ENCODE peak calls at places on chromosomes 1 and 21, in four cellular contexts. E is GM23338, T is tibial nerve, A is foreskin fibroblast. I is an unnamed sample.

GRCh38 chr1:36328713-36329112 is 5.3 kb upstream of the EVA1B start:
- DNase-seq in A (no peak), T (peak; percentile 43), E (no peak), I (no peak)

GRCh38 chr1:61077676-61078521 is 4.5 kb upstream of the NFIA start:
- DNase-seq in A (peak; percentile 99), E (peak; percentile 99), T (peak; percentile 97), I (peak; percentile 94)

GRCh38 chr21:32238063-32238462 is 40.8 kb downstream of the MIS18A start:
- DNase-seq in E (no peak), A (no peak), T (no peak), I (no peak)

GRCh38 chr21:24217141-24217540 is 1390.1 kb downstream of the MRPL39 start:
- DNase-seq in E (no peak), T (no peak), A (no peak), I (no peak)

GRCh38 chr1:201759194-201759814 is 69.7 kb upstream of the IPO9 start:
- DNase-seq in E (no peak), A (peak; percentile 45), T (no peak), I (no peak)

GRCh38 chr21:39911286-39911685 is 44.0 kb downstream of the PCP4 start:
- DNase-seq in T (no peak), E (peak; percentile 60), A (no peak), I (no peak)

GRCh38 chr1:24277420-24278169 is 41.6 kb upstream of the GRHL3 start:
- DNase-seq in A (peak; percentile 14), E (no peak), T (no peak), I (no peak)

GRCh38 chr21:27555996-27556395 is 589.1 kb upstream of the ADAMTS5 start:
- DNase-seq in E (no peak), T (no peak), A (no peak), I (no peak)

GRCh38 chr1:228082975-228083870 is 715 bp downstream of the ARF1 start:
- DNase-seq in A (no peak), E (peak; percentile 40), T (peak; percentile 49), I (peak; percentile 56)

GRCh38 chr1:89503690-89504089 is 20.9 kb upstream of the LRRC8B start:
- DNase-seq in T (no peak), A (no peak), E (no peak), I (no peak)

GRCh38 chr1:193558491-193559028 is 372.1 kb upstream of the B3GALT2 start:
- DNase-seq in E (no peak), A (peak; percentile 93), T (peak; percentile 46), I (peak; percentile 15)

DNA sequence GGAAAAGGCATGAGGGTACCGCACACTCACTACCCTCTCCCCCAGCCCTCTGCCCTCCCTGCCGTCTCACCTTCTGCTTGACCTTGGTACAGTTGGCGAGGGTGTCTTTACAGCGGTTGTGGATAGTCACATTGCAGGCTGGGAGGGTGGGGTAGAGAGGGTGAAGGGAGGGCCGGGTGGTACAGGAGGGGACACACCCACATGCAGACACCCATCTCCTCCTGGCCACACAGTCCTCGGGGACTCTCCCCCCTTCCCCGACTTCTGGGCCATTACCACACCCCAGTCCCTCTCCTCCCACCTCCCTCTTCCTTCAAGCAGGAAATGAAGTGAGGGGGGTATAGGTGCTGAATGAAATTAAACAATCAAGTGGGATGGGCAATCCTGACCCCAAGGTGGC is 11.6 kb downstream of the ARHGEF2 start:
- DNase-seq in A (no peak), T (no peak), E (no peak), I (no peak)
- H3K4me3 ChIP-seq in A (no peak overlapping the region), T (no peak overlapping the region), E (no peak overlapping the region), I (no peak overlapping the region)

DNA sequence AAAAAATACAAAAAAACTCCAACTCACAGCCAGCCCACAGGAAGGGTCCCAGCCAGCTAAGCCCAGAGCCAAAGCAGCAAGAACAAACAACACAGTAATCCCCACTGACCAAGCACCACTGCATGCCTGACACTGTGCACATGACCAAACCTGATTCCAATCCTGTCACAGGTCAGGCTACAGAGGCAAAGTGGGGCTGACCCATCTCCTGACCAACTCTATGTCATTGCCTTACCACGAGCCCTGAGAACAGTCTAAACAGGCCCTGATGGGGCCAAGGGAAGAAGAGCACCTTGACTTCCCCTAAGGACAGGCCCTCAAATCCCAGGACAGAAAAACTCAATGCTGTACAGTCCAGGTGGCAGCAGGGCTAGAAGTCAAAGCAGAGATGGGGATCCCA is 2.4 kb downstream of the LSS start:
- DNase-seq in E (no peak), A (no peak), T (no peak), I (no peak)
- H3K4me3 ChIP-seq in E (peak overlapping the region; percentile 98), A (peak overlapping the region; percentile 96), T (no peak overlapping the region), I (no peak overlapping the region)

GRCh38 chr1:100893718-100894117 is 924 bp downstream of the EXTL2 start:
- DNase-seq in T (no peak), A (no peak), E (no peak), I (no peak)
- H3K4me3 ChIP-seq in T (peak overlapping the region; percentile 63), A (peak overlapping the region; percentile 97), E (peak overlapping the region; percentile 69), I (peak overlapping the region; percentile 84)

GRCh38 chr1:154954541-154954940 is 1.4 kb downstream of the PBXIP1 start:
- DNase-seq in T (no peak), E (no peak), A (no peak), I (no peak)

GRCh38 chr1:154955039-154955717 is 721 bp downstream of the PBXIP1 start:
- DNase-seq in T (peak; percentile 41), A (no peak), E (peak; percentile 89), I (no peak)

GRCh38 chr1:154953611-154954038 is 2.3 kb downstream of the PBXIP1 start:
- DNase-seq in T (no peak), A (no peak), E (no peak), I (no peak)

GRCh38 chr1:154951901-154952657 is 3.8 kb downstream of the PBXIP1 start:
- DNase-seq in E (no peak), A (no peak), T (no peak), I (no peak)

GRCh38 chr1:154952664-154953063 is 3.2 kb downstream of the PBXIP1 start:
- DNase-seq in A (no peak), E (no peak), T (no peak), I (no peak)
- H3K4me3 ChIP-seq in A (no peak overlapping the region), E (no peak overlapping the region), T (no peak overlapping the region), I (no peak overlapping the region)

GRCh38 chr1:1274299-1274930 is 761 bp upstream of the UBE2J2 start:
- DNase-seq in T (no peak), A (no peak), E (no peak), I (no peak)

GRCh38 chr1:1273535-1274298 is at the start of gene UBE2J2:
- DNase-seq in A (peak; percentile 91), E (peak; percentile 96), T (peak; percentile 85), I (peak; percentile 95)

GRCh38 chr1:1275836-1276235 is 2.2 kb upstream of the UBE2J2 start:
- DNase-seq in T (no peak), E (no peak), A (no peak), I (no peak)

GRCh38 chr1:1273152-1273534 is 511 bp downstream of the UBE2J2 start:
- DNase-seq in A (no peak), E (no peak), T (no peak), I (no peak)

GRCh38 chr1:1274931-1275431 is 1.3 kb upstream of the UBE2J2 start:
- DNase-seq in T (no peak), A (no peak), E (no peak), I (no peak)
- H3K4me3 ChIP-seq in T (no peak overlapping the region), A (no peak overlapping the region), E (no peak overlapping the region), I (no peak overlapping the region)

GRCh38 chr1:226181996-226182714 is 4.4 kb downstream of the ACBD3 start:
- DNase-seq in E (peak; percentile 29), T (peak; percentile 52), A (peak; percentile 40), I (peak; percentile 68)

GRCh38 chr1:226187019-226187322 is 430 bp upstream of the ACBD3 start:
- DNase-seq in E (no peak), A (no peak), T (no peak), I (no peak)

GRCh38 chr1:226185153-226186036 is 1.1 kb downstream of the ACBD3 start:
- DNase-seq in E (no peak), A (no peak), T (no peak), I (no peak)

GRCh38 chr1:226186124-226187018 is at the start of gene ACBD3:
- DNase-seq in E (peak; percentile 96), A (peak; percentile 79), T (peak; percentile 90), I (peak; percentile 87)

GRCh38 chr1:226187380-226187779 is 839 bp upstream of the ACBD3 start:
- DNase-seq in T (no peak), A (no peak), E (no peak), I (no peak)
- H3K4me3 ChIP-seq in T (peak overlapping the region; percentile 98), A (peak overlapping the region; percentile 100), E (peak overlapping the region; percentile 97), I (peak overlapping the region; percentile 73)